ENCODE peak calls at places on chromosome 2, in seven cellular contexts. E is RWPE2, X is GM04504, Z is prostate gland, A is erythroblast, U is lung, O is neural crest cell. W is an unnamed sample.

GRCh38 chr2:206616141-206616540 is 26.1 kb upstream of the FAM237A start:
- DNase-seq in E (no peak), X (no peak), Z (no peak), A (no peak), U (no peak), O (no peak), W (no peak)

GRCh38 chr2:38017836-38018235 is 58.1 kb downstream of the CYP1B1 start:
- DNase-seq in E (no peak), X (no peak), Z (no peak), A (no peak), U (no peak), O (no peak), W (no peak)

GRCh38 chr2:9118383-9118960 is 88.1 kb upstream of the ASAP2 start:
- DNase-seq in E (no peak), X (no peak), Z (no peak), A (no peak), U (no peak), O (no peak), W (no peak)

GRCh38 chr2:6103949-6104348 is 411.8 kb downstream of the SOX11 start:
- DNase-seq in E (no peak), X (no peak), Z (no peak), A (no peak), U (no peak), O (no peak), W (no peak)

GRCh38 chr2:12910431-12910830 is 193.7 kb downstream of the TRIB2 start:
- DNase-seq in E (no peak), X (no peak), Z (no peak), A (no peak), U (no peak), O (no peak), W (no peak)

GRCh38 chr2:44937688-44938240 is 3.7 kb upstream of the SIX3 start:
- DNase-seq in E (peak), X (no peak), Z (no peak), A (peak), U (no peak), O (no peak), W (no peak)

GRCh38 chr2:23745726-23746105 is 181.2 kb downstream of the ATAD2B start:
- DNase-seq in E (no peak), X (peak), Z (peak), A (peak), U (no peak), O (no peak), W (no peak)

GRCh38 chr2:216464104-216464720 is 34.4 kb upstream of the RPL37A start:
- DNase-seq in E (no peak), X (no peak), Z (no peak), A (no peak), U (no peak), O (no peak), W (no peak)

GRCh38 chr2:88451647-88452150 is 794 bp downstream of the FOXI3 start:
- DNase-seq in E (no peak), X (no peak), Z (peak), A (no peak), U (no peak), O (peak), W (no peak)

GRCh38 chr2:112869258-112869842 is 32.8 kb upstream of the IL1B start:
- DNase-seq in E (peak), X (peak), Z (peak), A (peak), U (peak), O (no peak), W (peak)

GRCh38 chr2:188369365-188369764 is 77.7 kb downstream of the GULP1 start:
- DNase-seq in E (no peak), X (peak), Z (peak), A (peak), U (no peak), O (peak), W (no peak)

GRCh38 chr2:236367791-236368289 is 103.6 kb upstream of the ASB18 start:
- DNase-seq in E (no peak), X (no peak), Z (no peak), A (no peak), U (no peak), O (no peak), W (no peak)

GRCh38 chr2:202161106-202161836 is 77.1 kb downstream of the SUMO1 start:
- DNase-seq in E (no peak), X (no peak), Z (no peak), A (no peak), U (no peak), O (no peak), W (no peak)

GRCh38 chr2:104855174-104856085 is 1.5 kb downstream of the POU3F3 start:
- DNase-seq in E (no peak), X (no peak), Z (no peak), A (no peak), U (peak), O (no peak), W (no peak)

GRCh38 chr2:159053186-159054031 is 85.0 kb downstream of the TANC1 start:
- DNase-seq in E (no peak), X (no peak), Z (no peak), A (no peak), U (no peak), O (no peak), W (no peak)

GRCh38 chr2:156341482-156342251 is 9.1 kb upstream of the NR4A2 start:
- DNase-seq in E (peak), X (peak), Z (peak), A (peak), U (peak), O (peak), W (peak)

GRCh38 chr2:103977681-103978080 is 876.2 kb upstream of the POU3F3 start:
- DNase-seq in E (no peak), X (no peak), Z (no peak), A (no peak), U (no peak), O (no peak), W (no peak)

GRCh38 chr2:205633994-205634393 is 48.3 kb upstream of the NRP2 start:
- DNase-seq in E (no peak), X (no peak), Z (no peak), A (no peak), U (no peak), O (no peak), W (no peak)

GRCh38 chr2:205758498-205758897 is 76.2 kb downstream of the NRP2 start:
- DNase-seq in E (no peak), X (no peak), Z (no peak), A (no peak), U (no peak), O (no peak), W (no peak)

GRCh38 chr2:134522856-134523460 is 195.8 kb downstream of the TMEM163 start:
- DNase-seq in E (no peak), X (no peak), Z (no peak), A (no peak), U (no peak), O (no peak), W (no peak)

W was measured in central memory CD4-positive, alpha-beta T cell.